ENCODE peak calls at places on chromosomes 4 and X, in six cellular contexts. W, Q, I, K, J and F are unnamed samples.

GRCh38 chr4:122997463-122998101 is 75.2 kb upstream of the NUDT6 start:
- DNase-seq in J (peak; percentile 19), Q (no peak), I (no peak), W (no peak), K (no peak), F (no peak)

GRCh38 chr4:8185280-8185679 is 13.8 kb upstream of the SH3TC1 start:
- DNase-seq in J (peak; percentile 92), W (no peak), K (no peak), I (no peak), Q (no peak), F (no peak)

GRCh38 chr4:31328921-31329320 is 608.8 kb downstream of the PCDH7 start:
- DNase-seq in Q (no peak), K (no peak), W (no peak), J (no peak), I (no peak), F (no peak)

GRCh38 chr4:81631958-81632439 is 160.3 kb upstream of the RASGEF1B start:
- DNase-seq in J (peak; percentile 60), I (no peak), K (no peak), Q (no peak), W (no peak), F (no peak)

GRCh38 chr4:41865306-41865980 is 69.8 kb upstream of the TMEM33 start:
- DNase-seq in W (no peak), J (peak; percentile 15), I (no peak), K (no peak), Q (peak; percentile 71), F (peak; percentile 66)

GRCh38 chr4:6177587-6178197 is 22.7 kb downstream of the JAKMIP1 start:
- DNase-seq in K (no peak), W (no peak), Q (no peak), I (peak; percentile 64), J (no peak), F (no peak)

GRCh38 chr4:143384381-143384994 is 47.8 kb downstream of the GAB1 start:
- DNase-seq in W (no peak), J (no peak), K (no peak), Q (no peak), I (no peak), F (no peak)

GRCh38 chrX:110146521-110146920 is 143.6 kb downstream of the TMEM164 start:
- DNase-seq in I (no peak), Q (no peak), W (peak; percentile 30), J (peak; percentile 43), K (peak; percentile 26), F (no peak)

GRCh38 chrX:115606861-115607260 is 45.9 kb downstream of the PLS3 start:
- DNase-seq in K (no peak), J (no peak), W (no peak), Q (no peak), I (no peak), F (no peak)

GRCh38 chr4:23594125-23594524 is 295.7 kb downstream of the PPARGC1A start:
- DNase-seq in K (no peak), I (no peak), Q (no peak), W (no peak), J (no peak), F (no peak)

GRCh38 chr4:126241631-126242030 is 926.9 kb downstream of the FAT4 start:
- DNase-seq in I (no peak), K (no peak), W (no peak), J (no peak), Q (no peak), F (no peak)

GRCh38 chrX:153643431-153644351 is 3.3 kb upstream of the DUSP9 start:
- DNase-seq in Q (no peak), K (no peak), I (no peak), J (no peak), W (no peak), F (peak; percentile 43)

GRCh38 chr4:1041147-1041935 is 29.9 kb downstream of the FGFRL1 start:
- DNase-seq in J (peak; percentile 50), W (no peak), K (peak; percentile 29), Q (peak; percentile 65), I (no peak), F (no peak)

GRCh38 chr4:112830753-112831386 is 193.9 kb downstream of the LARP7 start:
- DNase-seq in J (no peak), Q (peak; percentile 63), K (no peak), W (no peak), I (no peak), F (no peak)

GRCh38 chr4:11700751-11701226 is 272.1 kb upstream of the HS3ST1 start:
- DNase-seq in I (no peak), W (no peak), Q (peak; percentile 6), K (no peak), J (peak; percentile 56), F (no peak)

GRCh38 chr4:182240161-182241130 is 2.8 kb upstream of the TENM3 start:
- DNase-seq in Q (no peak), I (no peak), K (no peak), W (no peak), J (peak; percentile 85), F (no peak)

GRCh38 chr4:56630876-56631666 is 50.0 kb downstream of the HOPX start:
- DNase-seq in W (no peak), I (no peak), J (peak; percentile 62), Q (no peak), K (no peak), F (no peak)

GRCh38 chr4:60611762-60612496 is 588.2 kb upstream of the ADGRL3 start:
- DNase-seq in K (no peak), J (peak; percentile 10), W (no peak), I (no peak), Q (no peak), F (no peak)

GRCh38 chrX:53284684-53285447 is 3.5 kb upstream of the IQSEC2 start:
- DNase-seq in J (no peak), I (peak; percentile 2), Q (peak; percentile 80), W (peak; percentile 23), K (peak; percentile 46), F (peak; percentile 74)

GRCh38 chr4:105896984-105897760 is 1.9 kb downstream of the NPNT start:
- DNase-seq in I (no peak), K (no peak), Q (no peak), J (no peak), W (no peak), F (no peak)

GRCh38 chr4:88737304-88738015 is 39.8 kb upstream of the NAP1L5 start:
- DNase-seq in I (no peak), K (no peak), W (peak; percentile 52), J (peak; percentile 44), Q (no peak), F (no peak)

GRCh38 chr4:8146158-8146557 is 12.5 kb downstream of the ABLIM2 start:
- DNase-seq in K (no peak), W (no peak), J (no peak), I (no peak), Q (no peak), F (no peak)

GRCh38 chr4:182486895-182487294 is 243.7 kb downstream of the TENM3 start:
- DNase-seq in W (no peak), I (no peak), K (no peak), Q (no peak), J (peak; percentile 6), F (no peak)

GRCh38 chr4:19478791-19479190 is 772.9 kb upstream of the SLIT2 start:
- DNase-seq in I (no peak), K (no peak), W (no peak), Q (no peak), J (peak; percentile 72), F (no peak)